ENCODE peak calls at places on chromosomes 5 and 9, in nine cellular contexts. One of them, this sample, is unnamed.
A peak's percentile ranks its signal among the peaks of the same experiment; 100 is the strongest.

GRCh38 chr9:121518634-121519033 is 19.0 kb upstream of the GGTA1 start:
- DNase-seq in endothelial cell: no peak
- DNase-seq in transverse colon: no peak
- DNase-seq in GM12865: no peak
- DNase-seq in coronary artery: no peak
- DNase-seq in esophagus squamous epithelium: no peak
- DNase-seq in colonic mucosa: no peak
- DNase-seq in upper lobe of right lung: no peak
- DNase-seq in choroid plexus epithelial cell: no peak
- DNase-seq in this sample: no peak

GRCh38 chr5:158154226-158155005 is 295.5 kb upstream of the CLINT1 start:
- DNase-seq in GM12865: no peak
- DNase-seq in endothelial cell: no peak
- DNase-seq in transverse colon: no peak
- DNase-seq in colonic mucosa: no peak
- DNase-seq in choroid plexus epithelial cell: peak; percentile 82
- DNase-seq in coronary artery: no peak
- DNase-seq in esophagus squamous epithelium: no peak
- DNase-seq in upper lobe of right lung: no peak
- DNase-seq in this sample: no peak

GRCh38 chr5:20572560-20572959 is 584.6 kb upstream of the CDH18 start:
- DNase-seq in transverse colon: no peak
- DNase-seq in coronary artery: no peak
- DNase-seq in upper lobe of right lung: no peak
- DNase-seq in endothelial cell: no peak
- DNase-seq in colonic mucosa: no peak
- DNase-seq in choroid plexus epithelial cell: peak; percentile 88
- DNase-seq in GM12865: no peak
- DNase-seq in esophagus squamous epithelium: no peak
- DNase-seq in this sample: no peak

GRCh38 chr9:3879731-3880493 is 354.1 kb upstream of the RFX3 start:
- DNase-seq in GM12865: no peak
- DNase-seq in transverse colon: no peak
- DNase-seq in colonic mucosa: no peak
- DNase-seq in coronary artery: no peak
- DNase-seq in choroid plexus epithelial cell: no peak
- DNase-seq in endothelial cell: no peak
- DNase-seq in upper lobe of right lung: no peak
- DNase-seq in esophagus squamous epithelium: no peak
- DNase-seq in this sample: no peak

GRCh38 chr5:160188151-160188967 is 40.9 kb upstream of the FABP6 start:
- DNase-seq in transverse colon: peak; percentile 44
- DNase-seq in choroid plexus epithelial cell: peak; percentile 73
- DNase-seq in endothelial cell: peak; percentile 29
- DNase-seq in coronary artery: peak; percentile 76
- DNase-seq in colonic mucosa: peak; percentile 75
- DNase-seq in esophagus squamous epithelium: no peak
- DNase-seq in upper lobe of right lung: peak; percentile 77
- DNase-seq in GM12865: no peak
- DNase-seq in this sample: no peak

GRCh38 chr9:81855538-81855937 is 72.7 kb upstream of the SPATA31D4 start:
- DNase-seq in transverse colon: no peak
- DNase-seq in esophagus squamous epithelium: no peak
- DNase-seq in coronary artery: no peak
- DNase-seq in GM12865: no peak
- DNase-seq in choroid plexus epithelial cell: peak; percentile 85
- DNase-seq in colonic mucosa: no peak
- DNase-seq in upper lobe of right lung: no peak
- DNase-seq in endothelial cell: no peak
- DNase-seq in this sample: no peak

GRCh38 chr5:67234671-67235176 is 38.1 kb upstream of the CD180 start:
- DNase-seq in transverse colon: no peak
- DNase-seq in endothelial cell: no peak
- DNase-seq in GM12865: no peak
- DNase-seq in esophagus squamous epithelium: no peak
- DNase-seq in coronary artery: no peak
- DNase-seq in colonic mucosa: peak; percentile 38
- DNase-seq in upper lobe of right lung: no peak
- DNase-seq in choroid plexus epithelial cell: peak; percentile 94
- DNase-seq in this sample: no peak

GRCh38 chr5:176750144-176750543 is 60.2 kb upstream of the UNC5A start:
- DNase-seq in transverse colon: no peak
- DNase-seq in endothelial cell: no peak
- DNase-seq in upper lobe of right lung: peak; percentile 8
- DNase-seq in choroid plexus epithelial cell: no peak
- DNase-seq in esophagus squamous epithelium: no peak
- DNase-seq in colonic mucosa: no peak
- DNase-seq in GM12865: no peak
- DNase-seq in coronary artery: no peak
- DNase-seq in this sample: no peak

GRCh38 chr5:149439899-149440655 is 61.0 kb upstream of the IL17B start:
- DNase-seq in upper lobe of right lung: no peak
- DNase-seq in esophagus squamous epithelium: no peak
- DNase-seq in choroid plexus epithelial cell: peak; percentile 38
- DNase-seq in coronary artery: no peak
- DNase-seq in transverse colon: peak; percentile 85
- DNase-seq in GM12865: no peak
- DNase-seq in endothelial cell: peak; percentile 29
- DNase-seq in colonic mucosa: peak; percentile 91
- DNase-seq in this sample: peak; percentile 98

GRCh38 chr5:65663804-65664521 is 39.1 kb downstream of the SHLD3 start:
- DNase-seq in choroid plexus epithelial cell: peak; percentile 16
- DNase-seq in GM12865: no peak
- DNase-seq in coronary artery: no peak
- DNase-seq in colonic mucosa: no peak
- DNase-seq in upper lobe of right lung: no peak
- DNase-seq in endothelial cell: peak; percentile 37
- DNase-seq in esophagus squamous epithelium: no peak
- DNase-seq in transverse colon: no peak
- DNase-seq in this sample: no peak

GRCh38 chr9:112332674-112332976 is 794 bp downstream of the PTBP3 start:
- DNase-seq in upper lobe of right lung: no peak
- DNase-seq in coronary artery: no peak
- DNase-seq in endothelial cell: no peak
- DNase-seq in GM12865: no peak
- DNase-seq in colonic mucosa: no peak
- DNase-seq in transverse colon: no peak
- DNase-seq in esophagus squamous epithelium: no peak
- DNase-seq in choroid plexus epithelial cell: no peak
- DNase-seq in this sample: no peak

GRCh38 chr5:79086116-79086515 is 16.5 kb downstream of the BHMT2 start:
- DNase-seq in endothelial cell: no peak
- DNase-seq in esophagus squamous epithelium: no peak
- DNase-seq in transverse colon: no peak
- DNase-seq in GM12865: peak; percentile 23
- DNase-seq in upper lobe of right lung: no peak
- DNase-seq in colonic mucosa: no peak
- DNase-seq in choroid plexus epithelial cell: no peak
- DNase-seq in coronary artery: no peak
- DNase-seq in this sample: no peak

GRCh38 chr5:116626945-116627679 is 52.5 kb upstream of the SEMA6A start:
- DNase-seq in GM12865: peak; percentile 80
- DNase-seq in coronary artery: no peak
- DNase-seq in endothelial cell: no peak
- DNase-seq in esophagus squamous epithelium: no peak
- DNase-seq in choroid plexus epithelial cell: peak; percentile 3
- DNase-seq in transverse colon: no peak
- DNase-seq in colonic mucosa: no peak
- DNase-seq in upper lobe of right lung: no peak
- DNase-seq in this sample: no peak

GRCh38 chr5:14915291-14915976 is 43.9 kb upstream of the ANKH start:
- DNase-seq in GM12865: no peak
- DNase-seq in endothelial cell: no peak
- DNase-seq in coronary artery: no peak
- DNase-seq in transverse colon: no peak
- DNase-seq in esophagus squamous epithelium: no peak
- DNase-seq in upper lobe of right lung: no peak
- DNase-seq in choroid plexus epithelial cell: peak; percentile 73
- DNase-seq in colonic mucosa: no peak
- DNase-seq in this sample: no peak

DNA sequence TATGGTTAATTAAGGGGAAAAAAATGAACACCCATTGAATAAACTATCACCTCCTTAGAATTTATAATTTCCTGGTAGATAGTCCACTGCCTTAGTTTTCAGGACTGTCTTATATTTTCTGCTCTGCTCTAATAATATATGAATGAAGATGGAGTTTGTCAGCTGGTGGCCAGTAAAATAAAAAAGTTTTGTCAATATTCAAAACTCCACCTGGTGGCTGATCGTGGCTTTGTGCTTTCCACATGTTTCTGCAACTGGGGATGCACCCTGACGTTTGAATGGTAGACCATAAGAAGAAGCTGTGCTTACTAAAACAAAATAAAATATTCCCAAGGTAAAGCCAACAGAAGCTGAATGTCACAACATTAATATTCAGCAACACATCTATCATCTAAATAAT is 286.6 kb upstream of the IZUMO3 start:
- DNase-seq in transverse colon: no peak
- DNase-seq in GM12865: no peak
- DNase-seq in upper lobe of right lung: no peak
- DNase-seq in endothelial cell: peak; percentile 34
- DNase-seq in choroid plexus epithelial cell: peak; percentile 1
- DNase-seq in colonic mucosa: no peak
- DNase-seq in coronary artery: no peak
- DNase-seq in esophagus squamous epithelium: no peak
- DNase-seq in this sample: no peak
- TF ChIP-seq CTCF in transverse colon: no peak
- TF ChIP-seq CTCF in GM12865: no peak
- TF ChIP-seq CTCF in upper lobe of right lung: peak; percentile 16
- TF ChIP-seq CTCF in endothelial cell: peak; percentile 66
- TF ChIP-seq CTCF in choroid plexus epithelial cell: peak; percentile 22
- TF ChIP-seq CTCF in colonic mucosa: no peak
- TF ChIP-seq CTCF in coronary artery: no peak
- TF ChIP-seq CTCF in esophagus squamous epithelium: no peak
- TF ChIP-seq CTCF in this sample: peak; percentile 62

DNA sequence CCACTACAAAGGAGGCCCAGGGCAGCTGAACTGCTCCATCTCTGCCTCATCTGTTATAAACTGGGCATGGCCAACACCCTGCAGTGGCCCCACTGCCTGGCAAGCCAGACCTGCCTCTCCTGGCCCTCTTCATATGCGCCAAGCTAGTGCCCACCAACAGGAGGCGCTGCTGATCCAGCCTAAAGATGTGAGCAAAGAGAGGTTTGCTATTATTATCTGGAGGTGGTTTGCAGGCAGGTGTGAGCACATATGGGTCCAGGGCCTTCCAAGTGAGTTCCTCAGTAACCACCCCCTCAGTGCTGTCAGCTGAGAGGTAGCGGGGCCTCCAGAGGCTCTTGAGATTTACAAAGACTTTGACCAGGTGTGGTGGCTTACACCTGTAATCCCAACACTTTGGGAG is 232.2 kb downstream of the SYK start:
- DNase-seq in colonic mucosa: peak; percentile 46
- DNase-seq in coronary artery: peak; percentile 67
- DNase-seq in endothelial cell: peak; percentile 54
- DNase-seq in GM12865: peak; percentile 74
- DNase-seq in esophagus squamous epithelium: no peak
- DNase-seq in choroid plexus epithelial cell: no peak
- DNase-seq in transverse colon: peak; percentile 50
- DNase-seq in upper lobe of right lung: no peak
- DNase-seq in this sample: no peak
- TF ChIP-seq CTCF in colonic mucosa: peak; percentile 42
- TF ChIP-seq CTCF in coronary artery: no peak
- TF ChIP-seq CTCF in endothelial cell: peak; percentile 82
- TF ChIP-seq CTCF in GM12865: peak; percentile 77
- TF ChIP-seq CTCF in esophagus squamous epithelium: no peak
- TF ChIP-seq CTCF in choroid plexus epithelial cell: peak; percentile 63
- TF ChIP-seq CTCF in transverse colon: peak; percentile 30
- TF ChIP-seq CTCF in upper lobe of right lung: peak; percentile 51
- TF ChIP-seq CTCF in this sample: peak; percentile 12

DNA sequence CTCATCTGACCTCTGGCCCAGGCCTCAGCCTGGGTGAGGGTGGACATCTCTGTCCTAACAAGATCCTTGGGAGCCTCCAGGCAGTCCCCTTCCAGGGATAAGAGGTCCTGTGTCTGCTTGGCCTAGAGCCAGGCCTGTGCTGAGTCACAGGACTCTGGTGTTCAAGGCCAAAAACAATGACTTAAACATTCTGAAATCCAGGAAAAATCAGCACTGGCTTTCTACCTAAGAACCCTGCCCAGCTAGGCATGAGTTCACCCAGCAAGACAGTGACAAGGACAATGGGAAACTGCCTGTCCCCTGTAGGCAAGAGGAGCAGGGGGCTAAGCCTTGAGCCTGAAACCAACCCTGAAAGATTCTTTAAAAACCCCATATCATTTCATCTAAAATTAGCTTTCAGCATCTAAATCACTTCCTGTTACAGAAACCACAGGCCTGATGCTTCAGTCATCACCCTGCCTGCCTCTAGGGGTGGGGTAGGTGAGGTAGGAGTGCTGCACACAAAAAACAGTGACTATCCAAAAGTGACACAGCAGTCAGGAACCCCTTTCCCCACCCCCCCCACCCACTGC is 29.9 kb downstream of the CSF2 start:
- DNase-seq in colonic mucosa: peak; percentile 44
- DNase-seq in endothelial cell: no peak
- DNase-seq in coronary artery: peak; percentile 86
- DNase-seq in esophagus squamous epithelium: no peak
- DNase-seq in choroid plexus epithelial cell: peak; percentile 90
- DNase-seq in transverse colon: peak; percentile 57
- DNase-seq in GM12865: peak; percentile 93
- DNase-seq in upper lobe of right lung: peak; percentile 79
- DNase-seq in this sample: peak; percentile 93
- TF ChIP-seq CTCF in colonic mucosa: no peak
- TF ChIP-seq CTCF in endothelial cell: no peak
- TF ChIP-seq CTCF in coronary artery: no peak
- TF ChIP-seq CTCF in esophagus squamous epithelium: peak; percentile 10
- TF ChIP-seq CTCF in choroid plexus epithelial cell: no peak
- TF ChIP-seq CTCF in transverse colon: no peak
- TF ChIP-seq CTCF in GM12865: peak; percentile 25
- TF ChIP-seq CTCF in upper lobe of right lung: no peak
- TF ChIP-seq CTCF in this sample: peak; percentile 18

GRCh38 chr5:139140631-139141071 is 57.5 kb downstream of the SIL1 start:
- DNase-seq in GM12865: peak; percentile 38
- DNase-seq in coronary artery: no peak
- DNase-seq in choroid plexus epithelial cell: peak; percentile 52
- DNase-seq in esophagus squamous epithelium: no peak
- DNase-seq in transverse colon: no peak
- DNase-seq in colonic mucosa: no peak
- DNase-seq in endothelial cell: no peak
- DNase-seq in upper lobe of right lung: no peak
- DNase-seq in this sample: no peak

GRCh38 chr5:139134906-139135305 is 63.3 kb downstream of the SIL1 start:
- DNase-seq in GM12865: no peak
- DNase-seq in transverse colon: no peak
- DNase-seq in colonic mucosa: no peak
- DNase-seq in upper lobe of right lung: no peak
- DNase-seq in coronary artery: no peak
- DNase-seq in choroid plexus epithelial cell: no peak
- DNase-seq in endothelial cell: no peak
- DNase-seq in esophagus squamous epithelium: no peak
- DNase-seq in this sample: no peak

GRCh38 chr5:139138109-139138508 is 60.1 kb downstream of the SIL1 start:
- DNase-seq in upper lobe of right lung: no peak
- DNase-seq in colonic mucosa: no peak
- DNase-seq in esophagus squamous epithelium: no peak
- DNase-seq in GM12865: no peak
- DNase-seq in transverse colon: no peak
- DNase-seq in endothelial cell: no peak
- DNase-seq in coronary artery: no peak
- DNase-seq in choroid plexus epithelial cell: peak; percentile 50
- DNase-seq in this sample: no peak

GRCh38 chr5:139138790-139139189 is 59.4 kb downstream of the SIL1 start:
- DNase-seq in transverse colon: no peak
- DNase-seq in choroid plexus epithelial cell: peak; percentile 35
- DNase-seq in endothelial cell: peak; percentile 13
- DNase-seq in esophagus squamous epithelium: no peak
- DNase-seq in coronary artery: no peak
- DNase-seq in colonic mucosa: no peak
- DNase-seq in GM12865: peak; percentile 12
- DNase-seq in upper lobe of right lung: peak; percentile 71
- DNase-seq in this sample: no peak

GRCh38 chr5:139137703-139138102 is 60.5 kb downstream of the SIL1 start:
- DNase-seq in coronary artery: no peak
- DNase-seq in esophagus squamous epithelium: no peak
- DNase-seq in transverse colon: peak; percentile 12
- DNase-seq in upper lobe of right lung: no peak
- DNase-seq in endothelial cell: peak; percentile 12
- DNase-seq in GM12865: peak; percentile 53
- DNase-seq in choroid plexus epithelial cell: peak; percentile 72
- DNase-seq in colonic mucosa: no peak
- DNase-seq in this sample: no peak
- TF ChIP-seq CTCF in coronary artery: no peak
- TF ChIP-seq CTCF in esophagus squamous epithelium: no peak
- TF ChIP-seq CTCF in transverse colon: no peak
- TF ChIP-seq CTCF in upper lobe of right lung: no peak
- TF ChIP-seq CTCF in endothelial cell: no peak
- TF ChIP-seq CTCF in GM12865: peak; percentile 32
- TF ChIP-seq CTCF in choroid plexus epithelial cell: peak; percentile 61
- TF ChIP-seq CTCF in colonic mucosa: no peak
- TF ChIP-seq CTCF in this sample: peak; percentile 15